ENCODE peak calls at places on chromosome 9, in ten cellular contexts. X, K, Y, R, Q, Z, T, H, G and S are unnamed samples.

GRCh38 chr9:128276574-128277270 is 646 bp downstream of the SWI5 start:
- DNase-seq in Q (no peak), G (no peak), T (peak; percentile 43), R (no peak), X (peak; percentile 36), K (peak; percentile 37), Y (peak; percentile 63), H (no peak), Z (peak; percentile 28), S (peak; percentile 78)

GRCh38 chr9:130128782-130129424 is 43.3 kb upstream of the NCS1 start:
- DNase-seq in T (peak; percentile 64), Y (no peak), G (peak; percentile 71), R (peak; percentile 59), X (peak; percentile 38), K (peak; percentile 91), Q (peak; percentile 52), Z (peak; percentile 31), H (no peak), S (no peak)

GRCh38 chr9:15509931-15510788 is 610 bp downstream of the PSIP1 start:
- DNase-seq in Q (peak; percentile 7), Z (peak; percentile 33), G (no peak), X (no peak), H (peak; percentile 72), T (peak; percentile 40), R (peak; percentile 67), Y (peak; percentile 58), K (peak; percentile 36), S (peak; percentile 32)

GRCh38 chr9:20707708-20708107 is 23.6 kb downstream of the FOCAD start:
- DNase-seq in R (no peak), Z (no peak), G (no peak), T (no peak), Y (no peak), Q (no peak), H (no peak), K (no peak), X (no peak), S (no peak)

GRCh38 chr9:137816531-137817235 is 60.9 kb upstream of the CACNA1B start:
- DNase-seq in Z (no peak), Y (no peak), R (no peak), G (no peak), K (no peak), T (no peak), X (no peak), Q (no peak), H (no peak), S (no peak)

GRCh38 chr9:121303456-121304451 is 35.8 kb downstream of the GSN start:
- DNase-seq in K (no peak), Q (no peak), G (no peak), T (no peak), H (peak; percentile 57), X (no peak), Y (no peak), R (no peak), Z (no peak), S (no peak)

GRCh38 chr9:33297455-33297854 is 7.1 kb downstream of the NFX1 start:
- DNase-seq in Z (peak; percentile 61), R (no peak), G (no peak), H (peak; percentile 73), X (no peak), Y (no peak), Q (no peak), T (peak; percentile 48), K (no peak), S (no peak)

GRCh38 chr9:121582641-121583040 is 68.8 kb upstream of the DAB2IP start:
- DNase-seq in Q (no peak), T (no peak), K (no peak), X (no peak), Y (no peak), Z (no peak), R (no peak), G (no peak), H (no peak), S (no peak)

GRCh38 chr9:37290366-37290765 is 132.1 kb upstream of the GRHPR start:
- DNase-seq in Y (no peak), X (no peak), R (no peak), H (no peak), K (no peak), Z (no peak), Q (no peak), G (no peak), T (no peak), S (no peak)

GRCh38 chr9:73423891-73424290 is 272.2 kb downstream of the ANXA1 start:
- DNase-seq in Y (no peak), Z (no peak), K (no peak), R (no peak), T (no peak), H (no peak), X (no peak), G (peak; percentile 16), Q (no peak), S (no peak)

GRCh38 chr9:1005043-1005667 is 28.7 kb downstream of the DMRT3 start:
- DNase-seq in Q (peak; percentile 19), G (peak; percentile 53), K (peak; percentile 49), X (no peak), Y (peak; percentile 62), H (no peak), T (no peak), R (no peak), Z (peak; percentile 35), S (peak; percentile 31)

GRCh38 chr9:90642570-90643539 is at the start of gene DIRAS2:
- DNase-seq in X (peak; percentile 38), H (peak; percentile 65), Q (peak; percentile 72), Y (peak; percentile 79), R (no peak), G (peak; percentile 68), Z (peak; percentile 84), K (peak; percentile 65), T (peak; percentile 19), S (peak; percentile 62)

GRCh38 chr9:88826651-88827245 is 164.5 kb upstream of the S1PR3 start:
- DNase-seq in Z (no peak), T (no peak), Y (no peak), K (peak; percentile 83), R (no peak), H (no peak), G (no peak), X (no peak), Q (no peak), S (no peak)

GRCh38 chr9:72898784-72899733 is 53.8 kb downstream of the ALDH1A1 start:
- DNase-seq in Z (no peak), Y (no peak), Q (no peak), H (no peak), G (no peak), T (no peak), K (no peak), X (no peak), R (no peak), S (no peak)

GRCh38 chr9:34443533-34443932 is 14.8 kb downstream of the FAM219A start:
- DNase-seq in G (no peak), Z (no peak), Y (no peak), X (no peak), R (no peak), Q (no peak), T (no peak), K (no peak), H (no peak), S (no peak)

GRCh38 chr9:89313842-89314241 is 2.8 kb downstream of the CKS2 start:
- DNase-seq in X (no peak), Z (no peak), G (peak; percentile 5), T (no peak), Y (no peak), Q (no peak), R (no peak), H (no peak), K (no peak), S (no peak)

GRCh38 chr9:126827227-126827626 is 22.4 kb downstream of the ZBTB43 start:
- DNase-seq in Q (no peak), Y (no peak), R (no peak), Z (no peak), G (no peak), K (no peak), T (no peak), X (no peak), H (no peak), S (no peak)
- TF ChIP-seq CTCF in Q (no peak), Y (no peak), R (no peak), Z (no peak), G (no peak), K (no peak), T (no peak), X (no peak), H (no peak), S (no peak)

GRCh38 chr9:123033352-123033751 is at the start of gene GPR21:
- DNase-seq in K (no peak), H (no peak), R (no peak), Y (no peak), X (no peak), G (no peak), Z (no peak), T (no peak), Q (no peak), S (no peak)
- H3K27ac ChIP-seq in K (no peak within 1 kb of the TSS), H (peak within 1 kb of the TSS; percentile 73), R (no peak within 1 kb of the TSS), Y (no peak within 1 kb of the TSS), X (no peak within 1 kb of the TSS), G (no peak within 1 kb of the TSS), Z (no peak within 1 kb of the TSS), T (no peak within 1 kb of the TSS), Q (no peak within 1 kb of the TSS), S (no peak within 1 kb of the TSS)

DNA sequence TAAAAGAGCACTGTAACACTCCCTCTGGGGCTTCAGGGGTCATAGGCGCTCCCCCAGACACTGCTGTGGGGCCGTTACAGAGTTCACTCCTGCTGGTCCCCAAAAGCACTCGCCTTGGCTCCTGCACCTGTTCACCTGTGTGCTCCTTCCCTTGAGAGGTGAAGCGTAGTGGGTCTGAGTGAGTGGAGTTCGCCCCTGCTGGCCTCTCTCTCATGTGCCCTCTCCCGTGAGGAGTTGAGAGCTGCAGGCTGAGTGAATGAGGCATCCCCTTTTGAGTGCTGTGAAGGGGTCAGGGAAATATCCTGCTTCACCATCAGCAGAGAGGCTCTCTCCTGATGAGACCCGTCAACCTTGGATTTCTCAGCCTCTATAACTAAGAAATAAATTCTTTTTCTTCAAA is 134.6 kb upstream of the TUT7 start:
- DNase-seq in R (no peak), Y (peak; percentile 50), Q (no peak), T (no peak), H (no peak), K (no peak), G (no peak), Z (no peak), X (no peak), S (no peak)
- TF ChIP-seq CTCF in R (no peak), Y (peak; percentile 37), Q (no peak), T (no peak), H (no peak), K (no peak), G (no peak), Z (no peak), X (no peak), S (no peak)

DNA sequence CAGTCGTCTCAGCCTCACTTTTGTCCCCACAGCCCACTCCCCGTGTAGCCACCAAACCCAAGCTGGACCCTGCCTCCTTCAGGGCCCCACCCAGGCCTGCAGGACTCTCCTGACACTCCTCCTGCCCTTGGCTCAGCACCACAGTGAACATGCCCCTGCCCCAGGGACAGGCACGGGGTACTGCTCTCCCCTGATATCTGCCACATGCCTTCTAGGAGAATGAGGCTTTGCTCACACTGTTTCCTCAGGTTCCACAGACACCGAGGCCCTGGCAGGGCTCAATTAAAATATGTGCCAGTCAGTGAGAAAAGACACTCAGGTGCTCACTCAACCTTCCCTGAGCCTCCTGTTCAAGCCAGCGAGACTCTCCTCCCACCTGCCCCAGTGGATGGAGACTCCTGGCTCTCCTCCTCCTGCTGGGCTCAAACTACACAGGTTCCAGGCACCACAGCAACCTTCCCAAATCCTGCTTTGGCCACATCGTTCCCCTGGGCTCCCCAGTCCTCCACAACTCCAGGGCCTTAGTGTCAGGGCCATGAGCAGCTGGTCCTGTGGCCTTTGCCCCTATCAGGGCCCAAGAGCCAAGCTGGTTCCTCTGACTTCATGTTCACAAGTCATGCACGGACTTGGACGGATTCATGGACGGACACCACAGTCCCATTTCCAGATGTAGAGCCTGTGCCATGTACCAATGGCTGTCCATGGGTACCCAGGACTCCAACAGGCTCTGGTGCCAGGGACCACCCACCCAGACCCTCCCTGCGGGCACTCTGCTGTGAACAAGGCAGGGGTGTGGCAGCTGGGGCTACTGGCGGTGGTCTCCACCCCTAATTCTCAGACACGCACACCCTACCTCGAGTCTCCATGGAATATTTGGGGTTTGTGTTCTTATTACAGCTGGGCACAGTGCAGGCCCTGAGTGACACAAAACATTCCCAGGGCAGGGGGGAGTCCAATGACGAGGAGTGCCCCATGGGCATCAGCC is 36.6 kb downstream of the BICD2 start:
- DNase-seq in X (no peak), Y (no peak), T (no peak), Z (no peak), H (no peak), Q (no peak), K (no peak), R (no peak), G (no peak), S (no peak)
- H3K27ac ChIP-seq in X (no peak overlapping the region), Y (no peak overlapping the region), T (no peak overlapping the region), Z (no peak overlapping the region), H (no peak overlapping the region), Q (no peak overlapping the region), K (no peak overlapping the region), R (no peak overlapping the region), G (no peak overlapping the region), S (peak overlapping the region; percentile 89)